ENCODE peak calls at places on chromosomes 5 and 9, in nine cellular contexts. One of them, this sample, is unnamed.

GRCh38 chr9:129422843-129423700 is 197.8 kb downstream of the C9orf50 start:
- DNase-seq in adrenal gland: peak; percentile 61
- DNase-seq in PC-3: no peak
- DNase-seq in IMR-90: peak; percentile 22
- DNase-seq in CD4-positive, CD25-positive, alpha-beta regulatory T cell: no peak
- DNase-seq in lung: no peak
- DNase-seq in effector memory CD4-positive, alpha-beta T cell: no peak
- DNase-seq in heart right ventricle: peak; percentile 45
- DNase-seq in heart left ventricle: no peak
- DNase-seq in this sample: no peak

GRCh38 chr5:10460252-10460906 is 18.7 kb downstream of the ROPN1L start:
- DNase-seq in effector memory CD4-positive, alpha-beta T cell: no peak
- DNase-seq in IMR-90: no peak
- DNase-seq in adrenal gland: peak; percentile 54
- DNase-seq in CD4-positive, CD25-positive, alpha-beta regulatory T cell: no peak
- DNase-seq in heart right ventricle: peak; percentile 85
- DNase-seq in heart left ventricle: peak; percentile 88
- DNase-seq in lung: no peak
- DNase-seq in PC-3: peak; percentile 67
- DNase-seq in this sample: no peak

GRCh38 chr5:110354896-110355295 is 371.6 kb downstream of the TMEM232 start:
- DNase-seq in heart right ventricle: no peak
- DNase-seq in PC-3: no peak
- DNase-seq in adrenal gland: peak; percentile 17
- DNase-seq in effector memory CD4-positive, alpha-beta T cell: no peak
- DNase-seq in heart left ventricle: peak; percentile 59
- DNase-seq in CD4-positive, CD25-positive, alpha-beta regulatory T cell: no peak
- DNase-seq in IMR-90: no peak
- DNase-seq in lung: no peak
- DNase-seq in this sample: peak; percentile 14

GRCh38 chr9:91886433-91887031 is 63.5 kb downstream of the ROR2 start:
- DNase-seq in heart left ventricle: no peak
- DNase-seq in PC-3: no peak
- DNase-seq in heart right ventricle: no peak
- DNase-seq in lung: no peak
- DNase-seq in adrenal gland: no peak
- DNase-seq in IMR-90: no peak
- DNase-seq in effector memory CD4-positive, alpha-beta T cell: no peak
- DNase-seq in CD4-positive, CD25-positive, alpha-beta regulatory T cell: no peak
- DNase-seq in this sample: no peak

GRCh38 chr5:3891118-3891517 is 295.5 kb downstream of the IRX1 start:
- DNase-seq in CD4-positive, CD25-positive, alpha-beta regulatory T cell: no peak
- DNase-seq in heart left ventricle: no peak
- DNase-seq in IMR-90: no peak
- DNase-seq in lung: no peak
- DNase-seq in heart right ventricle: no peak
- DNase-seq in PC-3: no peak
- DNase-seq in adrenal gland: no peak
- DNase-seq in effector memory CD4-positive, alpha-beta T cell: no peak
- DNase-seq in this sample: no peak

GRCh38 chr5:166581827-166582226 is 1709.6 kb upstream of the WWC1 start:
- DNase-seq in CD4-positive, CD25-positive, alpha-beta regulatory T cell: no peak
- DNase-seq in adrenal gland: no peak
- DNase-seq in heart left ventricle: no peak
- DNase-seq in heart right ventricle: no peak
- DNase-seq in IMR-90: no peak
- DNase-seq in PC-3: no peak
- DNase-seq in effector memory CD4-positive, alpha-beta T cell: no peak
- DNase-seq in lung: no peak
- DNase-seq in this sample: no peak

GRCh38 chr5:73862796-73863195 is 236.8 kb downstream of the ARHGEF28 start:
- DNase-seq in effector memory CD4-positive, alpha-beta T cell: no peak
- DNase-seq in PC-3: no peak
- DNase-seq in CD4-positive, CD25-positive, alpha-beta regulatory T cell: no peak
- DNase-seq in heart right ventricle: no peak
- DNase-seq in adrenal gland: no peak
- DNase-seq in heart left ventricle: no peak
- DNase-seq in IMR-90: no peak
- DNase-seq in lung: no peak
- DNase-seq in this sample: no peak

GRCh38 chr5:1106385-1107166 is 5.3 kb downstream of the SLC12A7 start:
- DNase-seq in effector memory CD4-positive, alpha-beta T cell: no peak
- DNase-seq in heart right ventricle: no peak
- DNase-seq in heart left ventricle: no peak
- DNase-seq in CD4-positive, CD25-positive, alpha-beta regulatory T cell: no peak
- DNase-seq in PC-3: no peak
- DNase-seq in IMR-90: no peak
- DNase-seq in adrenal gland: no peak
- DNase-seq in lung: no peak
- DNase-seq in this sample: no peak

GRCh38 chr5:177504086-177505056 is 5.3 kb downstream of the DOK3 start:
- DNase-seq in effector memory CD4-positive, alpha-beta T cell: no peak
- DNase-seq in IMR-90: no peak
- DNase-seq in heart right ventricle: no peak
- DNase-seq in lung: no peak
- DNase-seq in PC-3: no peak
- DNase-seq in adrenal gland: no peak
- DNase-seq in CD4-positive, CD25-positive, alpha-beta regulatory T cell: no peak
- DNase-seq in heart left ventricle: peak; percentile 67
- DNase-seq in this sample: no peak

GRCh38 chr9:19022206-19022605 is 10.8 kb downstream of the SAXO1 start:
- DNase-seq in IMR-90: no peak
- DNase-seq in adrenal gland: no peak
- DNase-seq in lung: no peak
- DNase-seq in effector memory CD4-positive, alpha-beta T cell: no peak
- DNase-seq in heart left ventricle: no peak
- DNase-seq in heart right ventricle: no peak
- DNase-seq in CD4-positive, CD25-positive, alpha-beta regulatory T cell: no peak
- DNase-seq in PC-3: no peak
- DNase-seq in this sample: no peak

GRCh38 chr5:96483878-96484277 is 50.8 kb upstream of the PCSK1 start:
- DNase-seq in heart left ventricle: no peak
- DNase-seq in lung: no peak
- DNase-seq in adrenal gland: no peak
- DNase-seq in PC-3: peak; percentile 46
- DNase-seq in IMR-90: peak; percentile 55
- DNase-seq in effector memory CD4-positive, alpha-beta T cell: no peak
- DNase-seq in heart right ventricle: no peak
- DNase-seq in CD4-positive, CD25-positive, alpha-beta regulatory T cell: no peak
- DNase-seq in this sample: no peak

GRCh38 chr9:98080346-98080745 is 23.8 kb downstream of the NANS start:
- DNase-seq in effector memory CD4-positive, alpha-beta T cell: no peak
- DNase-seq in lung: no peak
- DNase-seq in heart right ventricle: no peak
- DNase-seq in CD4-positive, CD25-positive, alpha-beta regulatory T cell: no peak
- DNase-seq in PC-3: no peak
- DNase-seq in heart left ventricle: no peak
- DNase-seq in adrenal gland: no peak
- DNase-seq in IMR-90: peak; percentile 52
- DNase-seq in this sample: no peak

GRCh38 chr9:135776893-135777622 is 75.1 kb downstream of the KCNT1 start:
- DNase-seq in heart right ventricle: no peak
- DNase-seq in PC-3: no peak
- DNase-seq in CD4-positive, CD25-positive, alpha-beta regulatory T cell: no peak
- DNase-seq in heart left ventricle: no peak
- DNase-seq in lung: no peak
- DNase-seq in IMR-90: no peak
- DNase-seq in effector memory CD4-positive, alpha-beta T cell: no peak
- DNase-seq in adrenal gland: no peak
- DNase-seq in this sample: no peak

GRCh38 chr5:177524941-177525655 is 8.3 kb upstream of the DDX41 start:
- DNase-seq in PC-3: no peak
- DNase-seq in CD4-positive, CD25-positive, alpha-beta regulatory T cell: no peak
- DNase-seq in IMR-90: no peak
- DNase-seq in effector memory CD4-positive, alpha-beta T cell: no peak
- DNase-seq in lung: no peak
- DNase-seq in heart right ventricle: no peak
- DNase-seq in adrenal gland: peak; percentile 7
- DNase-seq in heart left ventricle: no peak
- DNase-seq in this sample: peak; percentile 87

GRCh38 chr9:22111871-22112247 is 102.8 kb upstream of the CDKN2B start:
- DNase-seq in CD4-positive, CD25-positive, alpha-beta regulatory T cell: no peak
- DNase-seq in effector memory CD4-positive, alpha-beta T cell: no peak
- DNase-seq in heart left ventricle: no peak
- DNase-seq in adrenal gland: no peak
- DNase-seq in IMR-90: peak; percentile 84
- DNase-seq in PC-3: peak; percentile 41
- DNase-seq in heart right ventricle: no peak
- DNase-seq in lung: no peak
- DNase-seq in this sample: no peak

DNA sequence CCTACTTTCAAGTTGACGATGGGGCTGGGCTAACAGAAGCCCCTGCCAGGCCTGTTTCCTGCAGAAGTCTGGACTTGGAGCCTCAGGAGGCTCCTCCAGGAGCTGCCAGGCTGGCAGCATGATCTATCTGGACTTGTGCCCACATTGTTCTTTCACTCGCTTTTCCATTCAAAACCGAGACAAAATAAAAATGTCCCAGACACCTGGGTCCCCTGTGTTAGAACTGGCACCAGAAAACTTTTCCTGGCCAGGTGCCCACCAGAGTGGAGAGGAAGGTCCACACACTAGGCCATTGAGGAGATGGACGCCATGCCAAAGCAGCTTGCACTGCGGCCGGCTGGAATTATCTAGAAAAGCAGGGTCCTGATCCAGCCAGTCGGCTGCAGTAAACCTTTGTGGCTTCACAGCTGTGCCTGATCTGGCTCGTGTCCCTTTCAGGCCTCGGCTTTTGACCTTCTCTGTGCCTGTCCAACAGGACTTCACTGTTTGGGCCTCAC is 78.2 kb downstream of the GCNT1 start:
- DNase-seq in lung: no peak
- DNase-seq in effector memory CD4-positive, alpha-beta T cell: no peak
- DNase-seq in IMR-90: no peak
- DNase-seq in adrenal gland: peak; percentile 21
- DNase-seq in heart right ventricle: peak; percentile 34
- DNase-seq in PC-3: no peak
- DNase-seq in CD4-positive, CD25-positive, alpha-beta regulatory T cell: no peak
- DNase-seq in heart left ventricle: peak; percentile 60
- DNase-seq in this sample: no peak
- H3K27me3 ChIP-seq in lung: no peaks in the 10 kb centered on the region
- H3K27me3 ChIP-seq in effector memory CD4-positive, alpha-beta T cell: no peaks in the 10 kb centered on the region
- H3K27me3 ChIP-seq in IMR-90: no peaks in the 10 kb centered on the region
- H3K27me3 ChIP-seq in adrenal gland: no peaks in the 10 kb centered on the region
- H3K27me3 ChIP-seq in heart right ventricle: no peaks in the 10 kb centered on the region
- H3K27me3 ChIP-seq in PC-3: no peaks in the 10 kb centered on the region
- H3K27me3 ChIP-seq in CD4-positive, CD25-positive, alpha-beta regulatory T cell: no peaks in the 10 kb centered on the region
- H3K27me3 ChIP-seq in heart left ventricle: no peaks in the 10 kb centered on the region
- H3K27me3 ChIP-seq in this sample: no peaks in the 10 kb centered on the region

DNA sequence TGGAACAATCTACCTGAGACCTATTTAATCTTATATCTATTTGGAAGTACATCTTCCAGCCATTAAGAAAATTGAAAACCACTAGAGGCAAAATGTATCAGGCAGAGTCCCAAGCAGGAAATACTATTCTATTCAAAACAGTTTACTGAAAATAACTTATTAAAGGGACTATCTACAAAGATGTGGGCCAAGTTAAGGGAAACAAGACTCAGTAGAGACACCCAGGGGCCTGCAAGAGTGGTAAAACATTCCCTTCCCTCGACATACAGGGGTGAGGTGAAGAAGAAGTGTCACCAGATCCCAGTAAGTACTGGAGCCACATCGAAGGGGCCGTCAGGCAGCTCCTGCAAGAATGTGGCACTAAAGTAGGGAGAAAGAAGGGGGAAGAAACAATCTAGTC is 12.1 kb upstream of the NRG2 start:
- DNase-seq in effector memory CD4-positive, alpha-beta T cell: no peak
- DNase-seq in heart right ventricle: no peak
- DNase-seq in heart left ventricle: no peak
- DNase-seq in PC-3: no peak
- DNase-seq in adrenal gland: no peak
- DNase-seq in CD4-positive, CD25-positive, alpha-beta regulatory T cell: no peak
- DNase-seq in IMR-90: no peak
- DNase-seq in lung: no peak
- DNase-seq in this sample: no peak
- H3K27me3 ChIP-seq in effector memory CD4-positive, alpha-beta T cell: no peaks in the 10 kb centered on the region
- H3K27me3 ChIP-seq in heart right ventricle: no peaks in the 10 kb centered on the region
- H3K27me3 ChIP-seq in heart left ventricle: no peaks in the 10 kb centered on the region
- H3K27me3 ChIP-seq in PC-3: peaks cover 44% of the 10 kb centered on the region
- H3K27me3 ChIP-seq in adrenal gland: no peaks in the 10 kb centered on the region
- H3K27me3 ChIP-seq in CD4-positive, CD25-positive, alpha-beta regulatory T cell: peaks cover 15% of the 10 kb centered on the region
- H3K27me3 ChIP-seq in IMR-90: peaks cover 37% of the 10 kb centered on the region
- H3K27me3 ChIP-seq in lung: no peaks in the 10 kb centered on the region
- H3K27me3 ChIP-seq in this sample: no peaks in the 10 kb centered on the region

DNA sequence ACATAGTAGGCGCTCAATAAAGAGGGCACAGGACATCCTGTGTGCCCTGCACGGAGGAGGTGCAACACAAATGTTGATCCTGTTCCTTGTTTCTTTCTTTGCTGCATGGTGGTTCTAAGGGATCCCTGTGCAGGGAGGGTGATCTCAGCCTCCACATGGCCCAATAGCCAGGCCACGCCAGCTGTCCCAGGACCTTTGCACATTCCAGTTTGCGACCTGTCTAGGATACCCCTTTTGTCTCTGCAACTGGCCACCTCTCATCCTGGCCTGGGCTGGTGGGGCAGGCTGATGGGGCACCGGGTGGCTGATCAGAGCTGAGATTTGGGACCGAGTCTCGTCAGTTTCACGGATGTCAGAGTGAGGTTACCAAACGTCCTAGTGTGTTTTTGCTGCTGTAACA is 79.5 kb downstream of the CFAP77 start:
- DNase-seq in effector memory CD4-positive, alpha-beta T cell: no peak
- DNase-seq in IMR-90: no peak
- DNase-seq in adrenal gland: no peak
- DNase-seq in heart right ventricle: no peak
- DNase-seq in heart left ventricle: no peak
- DNase-seq in PC-3: no peak
- DNase-seq in lung: no peak
- DNase-seq in CD4-positive, CD25-positive, alpha-beta regulatory T cell: no peak
- DNase-seq in this sample: no peak
- H3K27me3 ChIP-seq in effector memory CD4-positive, alpha-beta T cell: no peaks in the 10 kb centered on the region
- H3K27me3 ChIP-seq in IMR-90: peaks cover 60% of the 10 kb centered on the region
- H3K27me3 ChIP-seq in adrenal gland: peaks cover 24% of the 10 kb centered on the region
- H3K27me3 ChIP-seq in heart right ventricle: peaks cover 49% of the 10 kb centered on the region
- H3K27me3 ChIP-seq in heart left ventricle: peaks cover 40% of the 10 kb centered on the region
- H3K27me3 ChIP-seq in PC-3: peaks cover 62% of the 10 kb centered on the region
- H3K27me3 ChIP-seq in lung: no peaks in the 10 kb centered on the region
- H3K27me3 ChIP-seq in CD4-positive, CD25-positive, alpha-beta regulatory T cell: no peaks in the 10 kb centered on the region
- H3K27me3 ChIP-seq in this sample: peaks cover 46% of the 10 kb centered on the region

DNA sequence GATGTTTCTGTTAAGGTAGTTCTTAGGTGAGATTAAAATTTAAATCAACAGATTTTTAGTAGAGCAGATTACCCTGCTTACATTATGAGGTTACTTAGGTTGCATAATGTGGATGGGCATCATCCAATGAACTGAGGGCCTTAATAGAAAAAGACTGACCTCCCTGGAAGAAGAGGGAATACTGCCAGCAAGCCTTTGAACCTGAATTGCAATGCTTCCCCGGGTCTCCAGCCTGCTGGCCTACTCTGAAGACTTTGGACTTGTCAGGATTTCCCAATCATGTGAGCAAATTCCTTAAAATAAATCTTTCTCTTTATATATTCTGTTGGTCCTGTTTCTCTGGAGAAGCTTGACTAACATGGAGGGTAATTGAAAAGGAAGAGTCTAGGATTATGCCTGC is 542.1 kb upstream of the ARRDC3 start:
- DNase-seq in adrenal gland: no peak
- DNase-seq in effector memory CD4-positive, alpha-beta T cell: no peak
- DNase-seq in PC-3: no peak
- DNase-seq in heart right ventricle: no peak
- DNase-seq in heart left ventricle: no peak
- DNase-seq in IMR-90: no peak
- DNase-seq in lung: no peak
- DNase-seq in CD4-positive, CD25-positive, alpha-beta regulatory T cell: no peak
- DNase-seq in this sample: no peak
- H3K27me3 ChIP-seq in adrenal gland: no peaks in the 10 kb centered on the region
- H3K27me3 ChIP-seq in effector memory CD4-positive, alpha-beta T cell: no peaks in the 10 kb centered on the region
- H3K27me3 ChIP-seq in PC-3: peaks cover 4% of the 10 kb centered on the region
- H3K27me3 ChIP-seq in heart right ventricle: no peaks in the 10 kb centered on the region
- H3K27me3 ChIP-seq in heart left ventricle: no peaks in the 10 kb centered on the region
- H3K27me3 ChIP-seq in IMR-90: no peaks in the 10 kb centered on the region
- H3K27me3 ChIP-seq in lung: no peaks in the 10 kb centered on the region
- H3K27me3 ChIP-seq in CD4-positive, CD25-positive, alpha-beta regulatory T cell: no peaks in the 10 kb centered on the region
- H3K27me3 ChIP-seq in this sample: no peaks in the 10 kb centered on the region

This sample was measured in gastrocnemius medialis.